ENCODE peak calls at places on chromosomes 3 and 15, in four cellular contexts. T is HepG2, K is HCT116, Z is SK-N-SH. X is an unnamed sample.
A peak's percentile ranks its signal among the peaks of the same experiment; 100 is the strongest.

GRCh38 chr3:51773529-51773928 is 5.5 kb downstream of the IQCF6 start:
- DNase-seq in T (no peak), K (no peak), Z (no peak), X (no peak)

GRCh38 chr15:64624242-64624641 is 151.1 kb downstream of the RBPMS2 start:
- DNase-seq in T (no peak), K (no peak), Z (no peak), X (no peak)

GRCh38 chr3:132255041-132255745 is 62.0 kb upstream of the ACP3 start:
- DNase-seq in T (no peak), K (no peak), Z (no peak), X (no peak)

GRCh38 chr3:188491276-188491687 is 337.3 kb downstream of the LPP start:
- DNase-seq in T (no peak), K (no peak), Z (no peak), X (no peak)

GRCh38 chr3:183247190-183247589 is 5.9 kb upstream of the B3GNT5 start:
- DNase-seq in T (no peak), K (no peak), Z (no peak), X (no peak)

GRCh38 chr3:2166552-2166951 is 67.9 kb downstream of the CNTN4 start:
- DNase-seq in T (no peak), K (no peak), Z (peak; percentile 26), X (no peak)

GRCh38 chr3:184491011-184491576 is 70.5 kb upstream of the EPHB3 start:
- DNase-seq in T (no peak), K (no peak), Z (no peak), X (no peak)

GRCh38 chr3:76107935-76108570 is 322.7 kb upstream of the ZNF717 start:
- DNase-seq in T (peak; percentile 1), K (peak; percentile 0), Z (peak; percentile 48), X (no peak)

GRCh38 chr3:30779686-30780287 is 114.7 kb downstream of the GADL1 start:
- DNase-seq in T (peak; percentile 46), K (peak; percentile 16), Z (peak; percentile 9), X (no peak)

GRCh38 chr15:59199775-59200465 is 6.7 kb upstream of the LDHAL6B start:
- DNase-seq in T (no peak), K (peak; percentile 76), Z (no peak), X (peak; percentile 24)

GRCh38 chr15:43204016-43204901 is 16.6 kb downstream of the EPB42 start:
- DNase-seq in T (peak; percentile 53), K (peak; percentile 36), Z (peak; percentile 70), X (no peak)

GRCh38 chr3:68771683-68772082 is 160.7 kb downstream of the TAFA4 start:
- DNase-seq in T (no peak), K (no peak), Z (no peak), X (no peak)

GRCh38 chr15:56608993-56609392 is 124.3 kb downstream of the ZNF280D start:
- DNase-seq in T (no peak), K (no peak), Z (no peak), X (no peak)

GRCh38 chr15:42279234-42279723 is 6.0 kb upstream of the TMEM87A start:
- DNase-seq in T (no peak), K (no peak), Z (no peak), X (no peak)

GRCh38 chr3:38521391-38521987 is 25.3 kb downstream of the EXOG start:
- DNase-seq in T (peak; percentile 56), K (peak; percentile 62), Z (peak; percentile 70), X (peak; percentile 54)

GRCh38 chr3:12253521-12253920 is 35.3 kb upstream of the PPARG start:
- DNase-seq in T (no peak), K (no peak), Z (no peak), X (no peak)

GRCh38 chr15:68617001-68617400 is 38.2 kb downstream of the CORO2B start:
- DNase-seq in T (no peak), K (no peak), Z (no peak), X (no peak)

GRCh38 chr3:111846717-111847116 is 12.3 kb upstream of the PHLDB2 start:
- DNase-seq in T (no peak), K (no peak), Z (no peak), X (no peak)

GRCh38 chr3:112261742-112262141 is 32.3 kb downstream of the SLC9C1 start:
- DNase-seq in T (no peak), K (no peak), Z (no peak), X (no peak)

GRCh38 chr3:139893264-139893962 is 41.6 kb upstream of the CLSTN2 start:
- DNase-seq in T (no peak), K (no peak), Z (no peak), X (no peak)

GRCh38 chr15:79041598-79042175 is 48.9 kb downstream of the RASGRF1 start:
- DNase-seq in T (no peak), K (no peak), Z (peak; percentile 42), X (no peak)

GRCh38 chr3:150348500-150348899 is 59.6 kb upstream of the TSC22D2 start:
- DNase-seq in T (peak; percentile 14), K (peak; percentile 71), Z (no peak), X (peak; percentile 88)

GRCh38 chr3:183131735-183132134 is 30.8 kb downstream of the LAMP3 start:
- DNase-seq in T (no peak), K (no peak), Z (no peak), X (no peak)

GRCh38 chr15:80199366-80199765 is 46.6 kb downstream of the FAH start:
- DNase-seq in T (no peak), K (no peak), Z (no peak), X (no peak)

GRCh38 chr15:25775317-25775912 is 87.7 kb downstream of the ATP10A start:
- DNase-seq in T (peak; percentile 45), K (no peak), Z (no peak), X (no peak)

GRCh38 chr3:47647550-47647949 is 68.9 kb upstream of the CSPG5 start:
- DNase-seq in T (no peak), K (no peak), Z (no peak), X (no peak)

DNA sequence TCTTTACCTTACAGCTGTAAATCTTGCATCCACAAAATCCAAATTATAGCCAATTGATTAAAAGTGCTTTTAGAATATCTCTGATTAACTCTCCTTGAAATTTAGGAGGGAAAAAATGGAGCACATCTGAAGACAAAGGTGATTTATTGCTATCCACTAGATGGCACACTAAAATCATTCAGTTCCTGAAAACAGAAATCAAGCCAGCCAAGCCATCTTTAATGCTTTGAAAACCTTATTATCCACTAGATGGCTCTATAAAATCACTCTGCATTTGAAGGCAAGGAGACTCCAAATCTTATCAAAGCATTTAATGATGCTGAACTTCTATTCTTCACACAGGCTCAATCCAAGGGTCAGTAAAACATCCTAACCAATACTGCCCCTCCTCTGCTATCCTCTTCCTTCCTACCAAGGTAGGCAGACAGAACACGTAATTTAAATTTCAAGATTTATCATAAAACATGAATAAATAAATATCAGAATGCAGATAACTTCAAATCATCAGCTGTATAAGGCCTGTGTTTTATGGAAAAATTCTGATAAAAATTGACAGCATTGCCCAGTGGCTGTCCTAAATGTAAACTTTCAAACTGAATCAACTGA is 48.4 kb downstream of the GOLIM4 start:
- DNase-seq in T (peak; percentile 76), K (peak; percentile 79), Z (peak; percentile 50), X (peak; percentile 61)
- TF ChIP-seq SIN3A in T (no peak), K (no peak), Z (no peak), X (no peak)

GRCh38 chr3:158802399-158803023 is 657 bp downstream of the MFSD1 start:
- DNase-seq in T (no peak), K (no peak), Z (no peak), X (no peak)

GRCh38 chr3:158801200-158801599 is 654 bp upstream of the MFSD1 start:
- DNase-seq in T (no peak), K (no peak), Z (peak; percentile 14), X (no peak)

GRCh38 chr3:158804441-158804840 is 2.6 kb downstream of the MFSD1 start:
- DNase-seq in T (no peak), K (no peak), Z (no peak), X (no peak)

DNA sequence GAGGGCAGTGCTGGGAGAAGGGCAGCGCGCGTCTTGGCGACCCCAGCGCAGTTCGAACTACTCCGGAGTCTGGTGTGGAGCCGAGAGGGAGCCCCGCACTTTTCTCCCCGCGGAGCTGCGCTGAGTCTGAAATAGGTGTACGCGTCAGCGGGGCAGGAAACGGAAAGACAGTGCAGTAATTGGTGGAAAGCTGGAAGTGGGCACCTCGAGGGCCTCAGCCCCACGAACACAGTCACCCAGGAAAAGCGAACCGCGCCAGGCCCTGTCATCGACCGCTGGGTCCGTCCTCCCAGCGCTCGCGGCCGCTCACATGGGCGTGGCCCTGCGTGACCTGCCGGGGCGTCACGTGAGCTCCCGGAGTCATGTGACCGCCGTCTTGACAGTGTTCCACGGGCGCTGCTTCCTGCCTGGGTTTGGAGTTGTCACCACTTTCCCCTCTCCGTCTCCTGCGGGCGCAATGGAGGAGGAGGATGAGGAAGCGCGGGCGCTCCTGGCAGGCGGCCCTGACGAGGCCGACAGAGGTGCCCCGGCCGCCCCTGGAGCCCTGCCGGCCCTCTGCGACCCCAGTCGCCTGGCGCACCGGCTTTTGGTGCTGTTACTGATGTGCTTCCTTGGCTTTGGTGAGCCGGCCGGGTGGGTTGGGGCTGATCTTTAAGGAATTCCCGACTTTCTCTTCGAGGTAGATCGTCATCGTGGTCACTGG is at the start of gene MFSD1:
- DNase-seq in T (peak; percentile 80), K (peak; percentile 70), Z (peak; percentile 94), X (peak; percentile 60)
- H3K4me3 ChIP-seq in T (peak within 1 kb of the TSS; percentile 67), K (peak within 1 kb of the TSS; percentile 83), Z (peak within 1 kb of the TSS; percentile 87), X (peak within 1 kb of the TSS; percentile 97)

GRCh38 chr15:46232471-46232870 is 597.6 kb downstream of the SQOR start:
- DNase-seq in T (no peak), K (no peak), Z (no peak), X (no peak)
- TF ChIP-seq REST in T (no peak), K (no peak), Z (no peak), X (no peak)

DNA sequence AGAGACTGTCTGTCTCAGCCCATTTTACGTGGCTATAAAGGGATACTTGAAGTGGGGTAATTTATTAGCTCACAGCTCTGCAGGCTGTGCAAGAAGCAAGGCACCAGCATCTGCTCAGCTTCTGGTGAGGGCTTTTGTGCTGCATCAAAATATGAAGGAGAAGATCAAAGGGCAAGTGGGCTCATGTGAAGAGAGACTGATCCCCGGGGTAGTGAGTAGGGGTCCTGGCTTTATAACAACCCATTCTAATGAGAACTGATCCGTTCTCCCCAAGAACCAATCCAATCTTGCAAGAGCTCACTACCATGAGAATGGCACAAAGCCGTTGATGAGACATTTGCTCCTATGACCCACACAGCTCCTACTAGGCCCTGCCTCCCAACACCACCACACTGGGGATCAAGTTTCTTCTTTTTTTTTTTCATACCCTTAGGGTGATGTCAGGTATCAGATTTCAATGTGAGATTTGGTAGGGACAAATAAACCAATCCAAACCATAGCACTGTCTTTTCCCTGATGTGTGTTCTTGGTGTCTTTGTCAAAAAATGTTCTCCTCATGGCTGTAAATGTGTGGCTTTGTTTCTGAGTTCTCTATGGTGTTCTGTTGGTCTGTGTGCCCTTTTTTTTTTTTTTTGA is 63.3 kb downstream of the IQGAP1 start:
- DNase-seq in T (no peak), K (no peak), Z (no peak), X (no peak)
- TF ChIP-seq SIN3A in T (no peak), K (no peak), Z (no peak), X (no peak)

GRCh38 chr3:55490194-55490913 is 3.2 kb upstream of the WNT5A start:
- DNase-seq in T (no peak), K (no peak), Z (no peak), X (no peak)
- H3K4me3 ChIP-seq in T (no peak overlapping the region), K (no peak overlapping the region), Z (no peak overlapping the region), X (no peak overlapping the region)